ENCODE peak calls at places on chromosomes 12 and 14, in ten cellular contexts. F is brain microvascular endothelial cell; J is AG09309; D is aorta; N is adrenal gland; E is stimulated activated CD4-positive, alpha-beta T cell treated with anti-CD3 and anti-CD28 coated beads, Interleukin-12 subunit alpha, Interleukin-12 subunit beta, amount 100 ng/mL, for 4 hours; C is activated T-helper 9 cell treated with anti-CD3 and anti-CD28 coated beads, Interleukin-2, amount 50 U/mL, for 16 hours; K is activated CD8-positive, alpha-beta memory T cell treated with anti-CD3 and anti-CD28 coated beads for 24 hours; X is T-helper 17 cell; M is fibroblast of pulmonary artery. S is an unnamed sample.

GRCh38 chr12:67630373-67631088 is 18.0 kb upstream of the DYRK2 start:
- DNase-seq in D (peak), C (peak), J (no peak), M (peak), N (peak), K (peak), E (peak), X (peak), F (no peak), S (peak)

GRCh38 chr12:27303139-27304111 is 29.2 kb upstream of the BMAL2 start:
- DNase-seq in D (no peak), X (no peak), M (no peak), K (no peak), J (no peak), F (peak), C (no peak), N (no peak), E (no peak), S (no peak)

GRCh38 chr12:31234955-31235867 is 90.7 kb downstream of the SINHCAF start:
- DNase-seq in N (peak), X (no peak), C (no peak), J (no peak), F (no peak), D (no peak), K (no peak), M (peak), E (no peak), S (no peak)

GRCh38 chr12:76346798-76347420 is 1.3 kb downstream of the BBS10 start:
- DNase-seq in D (peak), J (no peak), C (no peak), N (peak), M (peak), E (no peak), K (no peak), F (peak), X (no peak), S (no peak)

GRCh38 chr14:36941783-36942521 is 230.5 kb downstream of the SLC25A21 start:
- DNase-seq in C (peak), X (peak), K (peak), M (peak), F (peak), J (no peak), D (peak), E (peak), N (peak), S (peak)

GRCh38 chr12:29070309-29070708 is 78.8 kb upstream of the FAR2 start:
- DNase-seq in N (no peak), C (no peak), X (no peak), F (no peak), E (no peak), J (no peak), D (no peak), K (no peak), M (no peak), S (no peak)

GRCh38 chr12:114678718-114679117 is 5.3 kb downstream of the TBX3 start:
- DNase-seq in C (no peak), E (no peak), X (no peak), N (peak), F (no peak), J (no peak), D (no peak), M (no peak), K (no peak), S (no peak)

GRCh38 chr12:28114488-28114887 is 75.8 kb upstream of the CCDC91 start:
- DNase-seq in X (no peak), M (no peak), E (no peak), C (no peak), J (no peak), N (no peak), K (no peak), F (no peak), D (no peak), S (no peak)

GRCh38 chr12:106417926-106418910 is 60.7 kb downstream of the POLR3B start:
- DNase-seq in M (peak), F (peak), C (no peak), N (peak), X (no peak), E (no peak), J (peak), K (no peak), D (no peak), S (no peak)

GRCh38 chr12:94172031-94172430 is 23.7 kb downstream of the PLXNC1 start:
- DNase-seq in E (peak), C (peak), D (no peak), K (no peak), M (peak), J (no peak), X (no peak), F (peak), N (no peak), S (no peak)

GRCh38 chr14:31170411-31170810 is 37.2 kb downstream of the HECTD1 start:
- DNase-seq in D (no peak), F (no peak), E (no peak), C (no peak), J (no peak), K (no peak), M (no peak), N (no peak), X (no peak), S (no peak)

GRCh38 chr12:106004289-106004688 is 134.5 kb downstream of the NUAK1 start:
- DNase-seq in M (no peak), C (no peak), X (no peak), E (no peak), N (no peak), D (no peak), F (no peak), J (no peak), K (no peak), S (no peak)

GRCh38 chr12:132955094-132955932 is 793 bp downstream of the ZNF605 start:
- DNase-seq in F (peak), J (peak), M (peak), C (no peak), D (peak), X (no peak), N (peak), E (no peak), K (peak), S (no peak)

GRCh38 chr12:128595609-128596008 is 228.1 kb downstream of the SLC15A4 start:
- DNase-seq in K (no peak), X (no peak), C (no peak), M (no peak), F (no peak), D (no peak), J (no peak), N (no peak), E (no peak), S (no peak)

GRCh38 chr14:76375484-76375883 is 453 bp upstream of the ESRRB start:
- DNase-seq in N (no peak), D (no peak), K (no peak), F (no peak), M (no peak), C (no peak), J (no peak), X (no peak), E (no peak), S (no peak)

GRCh38 chr12:120687570-120688289 is 781 bp downstream of the MLEC start:
- DNase-seq in E (peak), D (no peak), M (no peak), N (peak), C (peak), J (no peak), X (peak), K (peak), F (no peak), S (peak)

GRCh38 chr12:126210026-126210425 is 1144.8 kb downstream of the AACS start:
- DNase-seq in N (no peak), M (peak), E (no peak), C (no peak), J (no peak), K (no peak), X (no peak), F (no peak), D (no peak), S (no peak)

GRCh38 chr14:71852201-71852600 is 80.0 kb upstream of the RGS6 start:
- DNase-seq in J (no peak), X (no peak), D (no peak), M (peak), K (no peak), C (no peak), F (no peak), N (no peak), E (no peak), S (no peak)

GRCh38 chr14:64950889-64951288 is 8.3 kb upstream of the GPX2 start:
- DNase-seq in J (no peak), E (no peak), F (no peak), C (no peak), N (no peak), K (no peak), D (no peak), X (no peak), M (no peak), S (no peak)

GRCh38 chr14:75981426-75981825 is 369 bp downstream of the TGFB3 start:
- DNase-seq in N (no peak), F (no peak), E (peak), K (peak), X (no peak), J (no peak), D (no peak), C (no peak), M (no peak), S (peak)

GRCh38 chr14:71582705-71583104 is 349.5 kb upstream of the RGS6 start:
- DNase-seq in K (no peak), E (no peak), D (no peak), C (no peak), N (no peak), M (peak), J (no peak), X (no peak), F (peak), S (no peak)

GRCh38 chr12:92574046-92574783 is 128.6 kb upstream of the PLEKHG7 start:
- DNase-seq in C (no peak), F (peak), D (no peak), M (no peak), J (no peak), N (peak), E (no peak), X (no peak), K (no peak), S (no peak)

GRCh38 chr14:91354221-91354916 is 63.3 kb downstream of the CCDC88C start:
- DNase-seq in J (peak), D (peak), F (no peak), X (no peak), K (no peak), M (peak), E (no peak), N (no peak), C (no peak), S (no peak)

S was measured in activated gamma-delta T cell treated with anti-CD3 and anti-CD28 coated beads, Interleukin-2, amount 50 U/mL, for 16 hours.